ENCODE peak calls at places on chromosomes 6 and 20, in five cellular contexts. X is GM23338, W is transverse colon, A is keratinocyte, Q is SK-N-SH. L is an unnamed sample. For H3K36me3 and H3K4me1, the result is how much of the 10 kb centered on the place peaks cover.

GRCh38 chr6:12351672-12352071 is 61.5 kb downstream of the EDN1 start:
- DNase-seq in X (peak), W (no peak), A (no peak), Q (no peak), L (no peak)

GRCh38 chr6:7200598-7201443 is 93.1 kb downstream of the RREB1 start:
- DNase-seq in X (no peak), W (peak), A (peak), Q (no peak), L (no peak)

GRCh38 chr6:73955800-73956199 is 259.8 kb downstream of the CD109 start:
- DNase-seq in X (no peak), W (no peak), A (no peak), Q (no peak), L (no peak)

GRCh38 chr6:21398741-21399140 is 194.8 kb upstream of the SOX4 start:
- DNase-seq in X (peak), W (no peak), A (no peak), Q (no peak), L (no peak)

GRCh38 chr6:43076093-43076927 is at the start of gene PTK7:
- DNase-seq in X (peak), W (no peak), A (no peak), Q (peak), L (peak)

GRCh38 chr20:2742934-2743559 is 50.5 kb downstream of the EBF4 start:
- DNase-seq in X (peak), W (peak), A (peak), Q (peak), L (peak)

GRCh38 chr6:21033575-21034026 is 499.3 kb downstream of the CDKAL1 start:
- DNase-seq in X (no peak), W (no peak), A (peak), Q (peak), L (peak)

GRCh38 chr6:121435444-121436069 is at the start of gene GJA1:
- DNase-seq in X (peak), W (peak), A (peak), Q (peak), L (no peak)

GRCh38 chr6:120005292-120005976 is 655.9 kb upstream of the MAN1A1 start:
- DNase-seq in X (peak), W (no peak), A (no peak), Q (peak), L (peak)

GRCh38 chr6:66128676-66129075 is 421.6 kb upstream of the EYS start:
- DNase-seq in X (no peak), W (no peak), A (no peak), Q (no peak), L (no peak)

GRCh38 chr6:84764332-84765049 is at the start of gene TBX18:
- DNase-seq in X (peak), W (peak), A (no peak), Q (peak), L (peak)

GRCh38 chr6:20404641-20405032 is 3.0 kb downstream of the E2F3 start:
- DNase-seq in X (peak), W (peak), A (peak), Q (peak), L (peak)

GRCh38 chr6:133995758-133996157 is 42.7 kb downstream of the TBPL1 start:
- DNase-seq in X (no peak), W (no peak), A (no peak), Q (no peak), L (no peak)

GRCh38 chr6:2817778-2818443 is 23.8 kb downstream of the SERPINB1 start:
- DNase-seq in X (no peak), W (no peak), A (peak), Q (no peak), L (no peak)

GRCh38 chr6:10759884-10760329 is 12.3 kb downstream of the TMEM14B start:
- DNase-seq in X (no peak), W (no peak), A (peak), Q (no peak), L (no peak)

GRCh38 chr20:41173791-41174341 is 36.5 kb downstream of the PLCG1 start:
- DNase-seq in X (no peak), W (peak), A (no peak), Q (no peak), L (no peak)

GRCh38 chr6:170516783-170517616 is 36.1 kb downstream of the PSMB1 start:
- DNase-seq in X (peak), W (peak), A (no peak), Q (peak), L (peak)

GRCh38 chr20:36369739-36370138 is 63.6 kb downstream of the DLGAP4 start:
- DNase-seq in X (no peak), W (no peak), A (no peak), Q (no peak), L (no peak)

GRCh38 chr20:57269148-57269984 is 2.9 kb upstream of the BMP7 start:
- DNase-seq in X (peak), W (no peak), A (no peak), Q (no peak), L (no peak)

GRCh38 chr6:151443449-151443848 is 8.5 kb downstream of the RMND1 start:
- DNase-seq in X (no peak), W (no peak), A (no peak), Q (no peak), L (no peak)

GRCh38 chr6:72905705-72906478 is 284.0 kb downstream of the KCNQ5 start:
- DNase-seq in X (no peak), W (no peak), A (no peak), Q (no peak), L (no peak)

GRCh38 chr20:23889775-23890187 is 10.2 kb upstream of the CST5 start:
- DNase-seq in X (peak), W (peak), A (no peak), Q (peak), L (peak)

GRCh38 chr6:137269803-137270202 is 50.6 kb upstream of the IFNGR1 start:
- DNase-seq in X (no peak), W (no peak), A (no peak), Q (no peak), L (no peak)

GRCh38 chr6:104600659-104600971 is 259.1 kb downstream of the HACE1 start:
- DNase-seq in X (no peak), W (no peak), A (no peak), Q (no peak), L (peak)
- H3K4me3 ChIP-seq in X (no peak), W (no peak), A (no peak), Q (no peak), L (peak)

GRCh38 chr6:111689419-111689818 is 83.7 kb upstream of the TRAF3IP2 start:
- DNase-seq in X (no peak), W (no peak), A (no peak), Q (no peak), L (no peak)

GRCh38 chr6:111689946-111690345 is 84.3 kb upstream of the TRAF3IP2 start:
- DNase-seq in X (no peak), W (no peak), A (no peak), Q (no peak), L (no peak)

GRCh38 chr6:111687652-111688051 is 82.0 kb upstream of the TRAF3IP2 start:
- DNase-seq in X (no peak), W (peak), A (no peak), Q (no peak), L (no peak)

GRCh38 chr6:111692327-111693164 is 86.9 kb upstream of the TRAF3IP2 start:
- DNase-seq in X (no peak), W (peak), A (no peak), Q (peak), L (peak)

DNA sequence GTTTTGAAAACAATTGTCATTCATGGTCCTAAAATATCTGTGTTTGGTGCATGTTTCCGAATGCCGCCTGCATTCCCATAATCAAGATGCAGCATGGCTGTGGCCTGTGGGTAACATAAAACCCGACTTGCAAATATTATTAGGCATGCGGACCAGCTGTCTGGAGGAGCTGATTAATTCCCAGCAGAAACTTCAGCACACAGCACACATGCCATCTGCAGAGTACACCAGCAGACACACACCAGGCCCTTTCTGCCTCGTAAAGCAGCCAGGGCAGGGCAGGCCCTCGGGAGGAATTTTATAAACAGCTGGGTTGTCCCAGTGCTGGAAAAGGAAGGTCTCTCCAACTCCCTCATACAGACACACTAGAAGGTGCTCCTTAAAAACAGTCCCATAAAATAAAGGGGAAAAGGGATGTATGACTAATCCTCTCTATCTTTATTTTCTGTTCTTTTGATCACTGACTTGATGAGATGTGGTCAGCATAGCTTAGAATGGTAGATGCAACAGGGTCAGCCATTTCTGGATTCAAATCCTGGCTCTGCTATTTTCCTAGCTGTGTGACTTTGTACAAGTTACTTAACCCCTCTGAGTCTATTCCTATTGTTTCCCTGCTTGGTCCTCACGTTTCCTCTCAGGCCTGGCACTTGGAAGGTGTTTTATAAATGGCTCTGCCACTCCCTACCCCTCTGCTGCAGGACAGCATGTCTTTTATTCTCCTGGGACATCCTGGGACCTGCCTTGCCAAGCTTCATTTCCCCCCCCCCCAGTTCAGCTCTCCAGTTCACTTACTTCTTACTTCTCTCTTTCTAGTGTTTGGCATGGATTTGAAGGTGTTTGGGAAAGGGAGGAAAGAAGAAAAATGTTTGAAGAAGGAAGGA is 85.9 kb upstream of the TRAF3IP2 start:
- DNase-seq in X (no peak), W (peak), A (no peak), Q (peak), L (peak)
- H3K36me3 ChIP-seq in X (under half), W (under half), A (under half), Q (under half), L (under half)

GRCh38 chr20:43953919-43954617 is 39.4 kb downstream of the TOX2 start:
- DNase-seq in X (no peak), W (no peak), A (no peak), Q (no peak), L (no peak)

GRCh38 chr20:43957392-43957791 is 42.7 kb downstream of the TOX2 start:
- DNase-seq in X (no peak), W (no peak), A (no peak), Q (no peak), L (no peak)

GRCh38 chr20:43958626-43959025 is 44.0 kb downstream of the TOX2 start:
- DNase-seq in X (no peak), W (no peak), A (no peak), Q (no peak), L (no peak)

GRCh38 chr20:43955244-43956191 is 40.9 kb downstream of the TOX2 start:
- DNase-seq in X (no peak), W (no peak), A (peak), Q (no peak), L (no peak)

DNA sequence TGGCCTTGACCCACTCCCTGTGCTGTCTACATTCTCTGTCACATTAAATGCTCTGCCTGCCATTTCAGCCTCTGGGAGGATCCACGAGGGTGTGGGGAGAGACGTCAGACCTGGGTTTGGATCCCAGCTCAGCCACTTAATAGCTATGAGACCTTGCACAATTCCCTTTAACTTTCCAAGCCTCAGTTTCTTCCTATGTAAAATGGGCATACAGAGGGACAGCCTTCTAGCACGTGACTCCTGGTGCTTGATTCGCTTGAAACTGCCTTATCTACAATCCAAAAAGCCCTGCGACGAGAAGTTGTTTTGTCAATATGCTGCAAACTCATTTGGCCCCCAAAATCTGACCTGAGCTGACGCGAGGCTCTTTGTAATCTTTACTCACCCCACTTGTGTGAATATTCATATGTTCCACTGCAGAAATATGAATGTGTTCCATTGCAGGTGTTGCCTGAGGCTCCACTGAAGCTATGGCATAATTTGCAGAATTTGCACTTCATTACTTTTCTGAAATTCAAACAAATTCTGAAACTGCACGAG is 40.1 kb downstream of the TOX2 start:
- DNase-seq in X (no peak), W (no peak), A (no peak), Q (no peak), L (no peak)
- H3K4me1 ChIP-seq in X (under half), W (under half), A (under half), Q (under half), L (under half)

DNA sequence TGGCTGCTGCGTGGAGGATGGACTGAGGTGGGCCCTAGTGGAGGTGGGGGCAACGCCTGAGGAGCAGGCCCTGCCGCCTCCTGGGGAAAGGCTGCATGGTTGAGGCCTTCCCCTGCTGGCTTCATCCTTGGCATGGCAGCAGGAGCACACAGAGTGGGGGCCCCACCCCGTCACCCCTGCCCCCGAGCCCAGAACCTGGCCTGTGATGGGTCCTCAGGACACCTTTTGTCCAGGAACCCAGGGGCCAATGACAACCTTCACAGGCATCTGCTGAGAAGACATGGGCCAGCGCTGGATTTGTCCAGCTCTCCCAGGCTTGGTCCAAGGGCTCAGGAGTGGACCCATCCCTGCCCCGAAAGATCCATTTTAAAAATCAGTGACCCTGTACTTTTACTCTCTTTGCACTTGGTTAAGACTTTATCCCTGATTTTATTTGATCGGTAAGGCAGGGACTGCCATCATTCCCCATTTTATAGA is 575 bp upstream of the SLC17A9 start:
- DNase-seq in X (no peak), W (no peak), A (no peak), Q (no peak), L (no peak)
- H3K4me3 ChIP-seq in X (peak), W (no peak), A (no peak), Q (no peak), L (no peak)

GRCh38 chr6:53279301-53279700 is 69.4 kb downstream of the ELOVL5 start:
- DNase-seq in X (no peak), W (no peak), A (no peak), Q (no peak), L (no peak)
- H3K36me3 ChIP-seq in X (under half), W (under half), A (under half), Q (under half), L (under half)

DNA sequence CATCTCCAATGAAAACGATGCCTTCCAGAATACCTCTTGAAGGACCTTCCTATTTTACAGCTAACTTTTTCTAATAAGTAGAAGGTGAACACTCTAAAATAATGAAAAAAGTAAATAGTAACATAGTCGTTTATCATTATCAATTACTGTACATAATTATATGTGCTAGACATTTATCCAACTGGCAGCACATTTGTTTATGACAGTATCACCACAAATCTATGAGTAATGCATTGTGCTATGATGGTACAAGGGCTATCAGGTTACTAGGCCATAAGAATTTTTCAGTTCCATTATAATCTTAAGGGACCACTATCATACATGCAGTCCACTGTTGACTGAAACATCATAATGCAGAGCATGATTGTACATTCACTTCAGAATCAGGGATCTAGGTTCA is 68.4 kb downstream of the ATG5 start:
- DNase-seq in X (no peak), W (no peak), A (no peak), Q (no peak), L (no peak)
- H3K4me1 ChIP-seq in X (under half), W (under half), A (half or more), Q (under half), L (under half)

GRCh38 chr20:25563876-25564275 is 21.5 kb downstream of the NINL start:
- DNase-seq in X (no peak), W (no peak), A (no peak), Q (no peak), L (no peak)
- H3K4me3 ChIP-seq in X (no peak), W (no peak), A (no peak), Q (no peak), L (no peak)

GRCh38 chr6:36232172-36232571 is 35.6 kb downstream of the BRPF3 start:
- DNase-seq in X (no peak), W (no peak), A (no peak), Q (no peak), L (no peak)

GRCh38 chr6:36226648-36227047 is 30.1 kb downstream of the BRPF3 start:
- DNase-seq in X (no peak), W (no peak), A (no peak), Q (no peak), L (no peak)

GRCh38 chr6:36227379-36228344 is 31.1 kb downstream of the BRPF3 start:
- DNase-seq in X (no peak), W (no peak), A (no peak), Q (no peak), L (no peak)

GRCh38 chr6:36229223-36229622 is 32.7 kb downstream of the BRPF3 start:
- DNase-seq in X (no peak), W (no peak), A (no peak), Q (no peak), L (no peak)

GRCh38 chr6:36230376-36230775 is 33.8 kb downstream of the BRPF3 start:
- DNase-seq in X (no peak), W (no peak), A (no peak), Q (no peak), L (no peak)
- H3K36me3 ChIP-seq in X (under half), W (under half), A (under half), Q (under half), L (under half)

GRCh38 chr20:58702161-58702510 is 9.5 kb downstream of the NPEPL1 start:
- DNase-seq in X (no peak), W (peak), A (no peak), Q (no peak), L (no peak)

GRCh38 chr20:58703765-58704331 is 11.2 kb downstream of the NPEPL1 start:
- DNase-seq in X (no peak), W (no peak), A (no peak), Q (no peak), L (no peak)

GRCh38 chr20:58701431-58702160 is 9.0 kb downstream of the NPEPL1 start:
- DNase-seq in X (no peak), W (peak), A (no peak), Q (no peak), L (no peak)

GRCh38 chr20:58700823-58701222 is 8.2 kb downstream of the NPEPL1 start:
- DNase-seq in X (no peak), W (peak), A (no peak), Q (no peak), L (no peak)

GRCh38 chr20:58702859-58703648 is 10.5 kb downstream of the NPEPL1 start:
- DNase-seq in X (no peak), W (peak), A (no peak), Q (no peak), L (no peak)
- H3K4me1 ChIP-seq in X (under half), W (under half), A (under half), Q (under half), L (under half)

L was measured in BE2C.